ENCODE peak calls at places on chromosomes 6 and 20, in nine cellular contexts. J is mesothelial cell of epicardium, M is Panc1, L is AG09319, B is ascending aorta, P is A549, H is WERI-Rb-1, W is AG04449, U is endothelial cell. I is an unnamed sample.

GRCh38 chr6:125363360-125364121 is 61.8 kb upstream of the HDDC2 start:
- DNase-seq in J (peak; percentile 73), M (no peak), L (no peak), B (peak; percentile 75), P (no peak), H (peak; percentile 75), W (no peak), U (peak; percentile 74), I (peak; percentile 19)

GRCh38 chr6:151374024-151374423 is 17.3 kb downstream of the ZBTB2 start:
- DNase-seq in J (no peak), M (no peak), L (no peak), B (no peak), P (no peak), H (no peak), W (no peak), U (peak; percentile 22), I (peak; percentile 19)

GRCh38 chr6:144683216-144684070 is 398.3 kb downstream of the UTRN start:
- DNase-seq in J (no peak), M (no peak), L (no peak), B (no peak), P (no peak), H (no peak), W (no peak), U (no peak), I (no peak)

GRCh38 chr6:149140137-149140909 is 177.2 kb upstream of the TAB2 start:
- DNase-seq in J (no peak), M (no peak), L (no peak), B (no peak), P (no peak), H (no peak), W (no peak), U (no peak), I (no peak)

GRCh38 chr6:53029761-53030160 is 34.7 kb upstream of the GSTA4 start:
- DNase-seq in J (no peak), M (no peak), L (no peak), B (no peak), P (no peak), H (peak; percentile 94), W (no peak), U (no peak), I (no peak)

GRCh38 chr6:31558631-31559500 is 11.5 kb downstream of the NFKBIL1 start:
- DNase-seq in J (no peak), M (no peak), L (no peak), B (no peak), P (no peak), H (no peak), W (no peak), U (no peak), I (no peak)

GRCh38 chr6:64874776-64875175 is 832.2 kb downstream of the EYS start:
- DNase-seq in J (no peak), M (no peak), L (no peak), B (no peak), P (no peak), H (no peak), W (no peak), U (no peak), I (no peak)

GRCh38 chr6:48826318-48826595 is 636.8 kb downstream of the MMUT start:
- DNase-seq in J (no peak), M (no peak), L (no peak), B (no peak), P (no peak), H (no peak), W (no peak), U (no peak), I (no peak)

GRCh38 chr6:146593978-146594377 is 4.8 kb upstream of the ADGB start:
- DNase-seq in J (no peak), M (no peak), L (no peak), B (no peak), P (no peak), H (no peak), W (no peak), U (no peak), I (no peak)

GRCh38 chr6:2563635-2564034 is 187.1 kb downstream of the MYLK4 start:
- DNase-seq in J (no peak), M (no peak), L (no peak), B (no peak), P (no peak), H (no peak), W (no peak), U (no peak), I (no peak)

GRCh38 chr6:44422534-44422933 is 35.0 kb downstream of the CDC5L start:
- DNase-seq in J (no peak), M (no peak), L (no peak), B (no peak), P (no peak), H (no peak), W (no peak), U (no peak), I (no peak)

GRCh38 chr20:62631336-62632317 is 10.7 kb upstream of the SLCO4A1 start:
- DNase-seq in J (no peak), M (no peak), L (no peak), B (no peak), P (no peak), H (no peak), W (no peak), U (no peak), I (no peak)

GRCh38 chr6:108960601-108961000 is 112.4 kb downstream of the ARMC2 start:
- DNase-seq in J (no peak), M (no peak), L (no peak), B (no peak), P (no peak), H (no peak), W (no peak), U (no peak), I (no peak)

GRCh38 chr6:35716798-35717197 is 20.0 kb upstream of the ARMC12 start:
- DNase-seq in J (no peak), M (no peak), L (no peak), B (no peak), P (no peak), H (no peak), W (no peak), U (no peak), I (no peak)

GRCh38 chr6:13457577-13457976 is 29.8 kb downstream of the GFOD1 start:
- DNase-seq in J (no peak), M (no peak), L (no peak), B (no peak), P (no peak), H (no peak), W (no peak), U (no peak), I (no peak)

GRCh38 chr6:87407896-87408720 is at the start of gene CFAP206:
- DNase-seq in J (peak; percentile 85), M (peak; percentile 51), L (peak; percentile 48), B (peak; percentile 88), P (peak; percentile 67), H (peak; percentile 89), W (no peak), U (peak; percentile 78), I (peak; percentile 76)
- TF ChIP-seq CTCF in J (no peak), M (peak; percentile 24), L (peak; percentile 8), B (peak; percentile 5), P (no peak), H (no peak), W (peak; percentile 1), U (no peak), I (no peak)

DNA sequence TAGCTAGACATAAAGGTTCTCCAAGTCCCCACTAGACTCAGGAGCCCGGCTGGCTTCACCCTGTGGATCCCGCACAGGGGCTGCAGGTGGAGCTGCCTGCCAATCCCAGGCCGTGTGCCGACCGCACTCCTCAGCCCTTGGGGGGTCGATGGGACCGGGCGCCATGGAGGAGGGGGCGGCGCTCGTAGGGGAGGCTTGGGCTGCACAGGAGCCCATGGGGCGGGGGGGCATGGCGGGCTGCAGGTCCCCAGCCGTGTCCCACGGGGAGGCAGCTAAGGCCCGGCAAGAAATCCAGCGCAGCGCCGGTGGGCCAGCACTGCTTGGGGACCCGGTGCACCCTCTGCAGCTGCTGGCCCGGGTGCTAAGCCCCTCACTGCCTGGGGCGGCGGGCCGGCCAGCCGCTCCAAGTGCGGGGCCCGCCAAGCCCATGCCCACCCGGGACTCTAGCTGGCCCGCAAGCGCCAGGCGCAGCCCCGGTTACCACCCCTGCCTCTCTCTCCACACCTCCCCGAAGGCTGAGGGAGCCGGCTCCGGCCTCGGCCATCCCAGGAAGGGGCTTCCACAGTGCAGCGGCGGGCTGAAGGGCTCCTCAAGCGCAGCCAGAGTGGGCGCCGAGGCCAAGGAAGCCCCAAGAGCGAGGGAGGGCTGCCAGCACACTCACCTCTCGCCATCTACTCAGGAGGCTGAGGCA is 26.5 kb upstream of the ID1 start:
- DNase-seq in J (no peak), M (no peak), L (no peak), B (no peak), P (no peak), H (no peak), W (no peak), U (no peak), I (no peak)
- TF ChIP-seq CTCF in J (no peak), M (no peak), L (no peak), B (no peak), P (no peak), H (no peak), W (no peak), U (no peak), I (no peak)

GRCh38 chr6:33272358-33273128 is 668 bp downstream of the RPS18 start:
- DNase-seq in J (no peak), M (no peak), L (no peak), B (no peak), P (no peak), H (no peak), W (no peak), U (no peak), I (no peak)

GRCh38 chr6:33273129-33273923 is 1.5 kb downstream of the RPS18 start:
- DNase-seq in J (no peak), M (no peak), L (no peak), B (no peak), P (no peak), H (no peak), W (no peak), U (no peak), I (no peak)

GRCh38 chr6:33271608-33272357 is at the start of the genes RPS18 and VPS52:
- DNase-seq in J (peak; percentile 86), M (peak; percentile 93), L (peak; percentile 99), B (peak; percentile 98), P (peak; percentile 76), H (peak; percentile 99), W (peak; percentile 96), U (peak; percentile 81), I (peak; percentile 96)

GRCh38 chr6:33273924-33274902 is 2.3 kb downstream of the RPS18 start:
- DNase-seq in J (no peak), M (no peak), L (no peak), B (no peak), P (no peak), H (no peak), W (no peak), U (no peak), I (no peak)

DNA sequence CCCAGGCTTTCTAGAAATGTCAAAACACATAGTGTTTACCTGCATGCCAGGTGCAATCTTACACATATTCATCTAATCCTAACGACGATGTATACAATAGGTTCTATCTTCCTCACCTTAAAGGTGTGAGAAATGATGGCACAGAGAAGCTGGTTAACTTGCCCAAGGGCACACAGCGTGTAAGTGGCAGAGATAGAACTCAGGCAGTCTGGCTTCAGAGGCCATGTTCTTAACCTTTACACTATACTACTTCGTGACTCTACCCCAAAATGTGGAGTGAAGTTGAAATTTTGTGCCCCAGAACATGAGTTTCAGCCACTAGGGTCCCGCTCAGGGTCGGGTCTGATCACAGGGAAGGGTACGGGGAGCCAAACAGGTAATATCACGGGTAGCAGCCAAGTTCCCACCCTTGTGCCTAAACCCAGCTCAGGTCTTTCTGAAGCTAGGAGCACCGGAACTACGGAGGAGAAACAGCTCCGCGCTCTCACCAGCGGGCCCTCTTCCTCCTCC is 523 bp downstream of the VPS52 start:
- DNase-seq in J (no peak), M (no peak), L (no peak), B (no peak), P (no peak), H (no peak), W (no peak), U (no peak), I (no peak)
- TF ChIP-seq CTCF in J (no peak), M (no peak), L (no peak), B (no peak), P (no peak), H (no peak), W (no peak), U (peak; percentile 11), I (no peak)

GRCh38 chr20:51801220-51801991 is 915 bp downstream of the SALL4 start:
- DNase-seq in J (peak; percentile 50), M (no peak), L (no peak), B (no peak), P (peak; percentile 44), H (no peak), W (no peak), U (peak; percentile 55), I (peak; percentile 38)
- TF ChIP-seq CTCF in J (no peak), M (peak; percentile 51), L (peak; percentile 38), B (no peak), P (peak; percentile 21), H (no peak), W (peak; percentile 10), U (no peak), I (peak; percentile 23)